ENCODE peak calls at places on chromosome 7, in four cellular contexts. Y, W, L and T are unnamed samples.

GRCh38 chr7:4128161-4128560 is 553.9 kb upstream of the FOXK1 start:
- DNase-seq in Y (no peak), L (no peak), W (no peak), T (no peak)

GRCh38 chr7:154427527-154427926 is 375.3 kb downstream of the DPP6 start:
- DNase-seq in W (no peak), L (no peak), Y (no peak), T (no peak)

GRCh38 chr7:131226116-131226562 is 101.5 kb upstream of the MKLN1 start:
- DNase-seq in L (no peak), W (no peak), Y (no peak), T (no peak)

GRCh38 chr7:98252655-98253054 is 623 bp upstream of the TECPR1 start:
- DNase-seq in L (no peak), Y (no peak), W (no peak), T (no peak)

GRCh38 chr7:140327261-140327661 is 71.1 kb downstream of the SLC37A3 start:
- DNase-seq in Y (no peak), W (no peak), L (no peak), T (no peak)

GRCh38 chr7:105210721-105211205 is 178.0 kb downstream of the SRPK2 start:
- DNase-seq in Y (peak; percentile 66), L (no peak), W (no peak), T (no peak)

GRCh38 chr7:76303829-76304505 is 1.5 kb downstream of the HSPB1 start:
- DNase-seq in Y (no peak), W (no peak), L (no peak), T (no peak)

GRCh38 chr7:107783648-107784047 is 19.4 kb downstream of the SLC26A3 start:
- DNase-seq in L (no peak), Y (no peak), W (no peak), T (no peak)

GRCh38 chr7:42232275-42232674 is 4.7 kb downstream of the GLI3 start:
- DNase-seq in Y (no peak), L (no peak), W (no peak), T (no peak)

GRCh38 chr7:98217623-98218582 is 6.7 kb downstream of the BHLHA15 start:
- DNase-seq in Y (peak; percentile 65), L (no peak), W (no peak), T (no peak)

GRCh38 chr7:132646064-132646463 is 69.8 kb upstream of the PLXNA4 start:
- DNase-seq in Y (no peak), W (no peak), L (no peak), T (no peak)

GRCh38 chr7:159025161-159025779 is 119.4 kb downstream of the VIPR2 start:
- DNase-seq in W (no peak), Y (no peak), L (no peak), T (no peak)

GRCh38 chr7:18834574-18835361 is 282.7 kb downstream of the TWIST1 start:
- DNase-seq in Y (no peak), W (no peak), L (no peak), T (no peak)

GRCh38 chr7:115906690-115907089 is 123.9 kb downstream of the TFEC start:
- DNase-seq in W (no peak), Y (no peak), L (peak; percentile 37), T (no peak)

GRCh38 chr7:76189276-76189675 is 12.4 kb upstream of the SRRM3 start:
- DNase-seq in Y (no peak), L (no peak), W (no peak), T (no peak)

GRCh38 chr7:83452256-83452655 is 196.7 kb downstream of the SEMA3E start:
- DNase-seq in Y (no peak), L (no peak), W (no peak), T (no peak)

GRCh38 chr7:143454091-143454729 is 11.0 kb downstream of the TAS2R60 start:
- DNase-seq in W (no peak), Y (no peak), L (no peak), T (no peak)

GRCh38 chr7:44262031-44262430 is 61.3 kb downstream of the YKT6 start:
- DNase-seq in L (no peak), W (no peak), Y (no peak), T (no peak)